ENCODE peak calls at places on chromosome 12, in seven cellular contexts. W, M, O, I, N, Z and G are unnamed samples.

GRCh38 chr12:87196329-87196728 is 832.9 kb downstream of the C12orf50 start:
- DNase-seq in M (no peak), I (no peak), N (no peak), Z (no peak), O (no peak), W (no peak), G (no peak)

GRCh38 chr12:11661491-11662085 is 12.1 kb downstream of the ETV6 start:
- DNase-seq in O (peak), W (no peak), Z (no peak), I (no peak), N (no peak), M (no peak), G (no peak)

GRCh38 chr12:49912846-49913245 is 9.1 kb upstream of the FAIM2 start:
- DNase-seq in O (no peak), W (no peak), I (no peak), N (no peak), M (no peak), Z (no peak), G (no peak)

GRCh38 chr12:71846322-71846940 is 6.9 kb downstream of the TBC1D15 start:
- DNase-seq in I (peak), W (peak), Z (no peak), M (no peak), N (no peak), O (no peak), G (no peak)

GRCh38 chr12:971991-972390 is 19.0 kb upstream of the ERC1 start:
- DNase-seq in N (no peak), O (no peak), W (no peak), M (no peak), I (no peak), Z (no peak), G (no peak)

GRCh38 chr12:87866602-87867292 is 162.5 kb downstream of the C12orf50 start:
- DNase-seq in I (peak), N (no peak), W (peak), O (no peak), M (no peak), Z (no peak), G (no peak)

GRCh38 chr12:2944401-2945047 is 14.7 kb upstream of the TEAD4 start:
- DNase-seq in I (peak), O (peak), N (peak), M (peak), Z (peak), W (peak), G (peak)

GRCh38 chr12:76621582-76622024 is 62.0 kb upstream of the OSBPL8 start:
- DNase-seq in Z (peak), M (peak), W (peak), O (peak), I (peak), N (peak), G (peak)

GRCh38 chr12:42611571-42612257 is 22.2 kb upstream of the PRICKLE1 start:
- DNase-seq in W (no peak), O (no peak), M (no peak), N (no peak), Z (no peak), I (no peak), G (no peak)

GRCh38 chr12:105986779-105987686 is 151.7 kb downstream of the NUAK1 start:
- DNase-seq in I (no peak), Z (no peak), M (no peak), W (no peak), N (no peak), O (no peak), G (no peak)

GRCh38 chr12:62758216-62758615 is 176.7 kb downstream of the PPM1H start:
- DNase-seq in W (no peak), Z (no peak), I (no peak), N (no peak), O (no peak), M (no peak), G (no peak)

GRCh38 chr12:115923851-115924250 is 353.6 kb downstream of the MED13L start:
- DNase-seq in I (no peak), O (no peak), Z (no peak), M (no peak), N (no peak), W (no peak), G (no peak)

GRCh38 chr12:2415568-2415944 is 362.8 kb downstream of the CACNA1C start:
- DNase-seq in I (no peak), N (no peak), W (no peak), O (no peak), Z (no peak), M (no peak), G (peak)

GRCh38 chr12:131101703-131102492 is 148.2 kb downstream of the ADGRD1 start:
- DNase-seq in N (no peak), I (no peak), Z (no peak), W (no peak), O (no peak), M (peak), G (peak)

DNA sequence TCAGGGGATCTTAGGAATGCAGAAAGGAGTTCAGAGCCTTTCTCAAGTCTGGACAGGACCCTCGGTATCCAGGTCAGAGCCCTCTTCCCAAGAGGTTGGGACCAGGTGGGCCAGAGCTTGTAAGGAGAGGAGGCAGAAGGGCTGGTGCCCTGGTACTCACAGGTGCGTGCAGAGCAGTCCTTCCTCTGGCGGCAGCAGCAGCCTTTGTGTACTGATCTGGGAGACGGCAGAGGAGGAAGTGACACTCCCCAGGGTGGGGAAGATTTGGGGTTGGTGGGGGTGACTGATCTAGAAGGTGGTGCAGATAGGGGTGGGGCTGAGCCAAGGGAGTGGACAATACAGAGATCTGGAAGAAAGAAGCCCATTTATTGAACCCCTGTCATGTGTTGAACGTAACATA is at the start of gene ITGB7:
- DNase-seq in Z (peak), W (no peak), I (no peak), N (no peak), M (peak), O (peak), G (no peak)
- TF ChIP-seq POLR2AphosphoS5 in Z (peak), W (no peak), I (no peak), N (no peak), M (peak), O (peak), G (no peak)

GRCh38 chr12:57546438-57547365 is at the start of gene DCTN2:
- DNase-seq in I (peak), N (peak), W (peak), O (peak), M (peak), Z (peak), G (peak)
- TF ChIP-seq POLR2A in I (peak), N (peak), W (peak), O (peak), M (peak), Z (peak), G (no peak)

GRCh38 chr12:6958609-6959375 is 7.6 kb downstream of the PTPN6 start:
- DNase-seq in I (no peak), Z (no peak), W (no peak), N (no peak), M (peak), O (no peak), G (peak)
- TF ChIP-seq POLR2AphosphoS5 in I (no peak), Z (peak), W (no peak), N (no peak), M (peak), O (no peak), G (no peak)

DNA sequence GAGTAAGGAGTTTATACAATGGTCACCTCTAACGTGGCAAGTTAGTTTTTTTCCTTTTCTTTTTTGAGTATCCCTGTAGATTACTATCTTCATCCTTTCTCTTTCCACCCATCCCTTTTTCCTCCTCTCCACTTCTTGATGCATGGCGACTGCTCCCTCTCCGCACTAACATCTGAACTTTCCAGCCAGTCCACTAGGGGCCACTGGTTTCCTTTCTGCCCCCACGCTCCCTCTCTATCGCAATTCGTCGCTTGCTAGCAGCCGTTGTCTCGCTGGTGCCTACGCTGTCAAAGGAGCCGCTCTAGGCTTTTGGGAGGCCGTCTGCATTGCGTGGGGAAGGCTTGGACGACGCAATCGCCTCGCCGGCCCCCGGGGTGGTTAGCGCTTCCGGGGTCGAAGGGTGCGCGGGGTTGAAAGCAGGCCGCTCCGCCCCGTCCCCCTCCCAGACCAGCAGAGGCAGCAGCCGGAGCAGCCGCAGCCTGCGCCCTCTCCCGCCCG is at the start of gene PCBP2:
- DNase-seq in M (peak), W (peak), O (peak), Z (peak), I (peak), N (peak), G (peak)
- TF ChIP-seq POLR2A in M (peak), W (no peak), O (no peak), Z (peak), I (peak), N (peak), G (peak)

GRCh38 chr12:120453977-120454376 is 7.7 kb downstream of the GATC start:
- DNase-seq in I (peak), O (no peak), W (no peak), M (no peak), N (no peak), Z (no peak), G (no peak)

GRCh38 chr12:120445911-120446909 is at the start of the genes GATC and TRIAP1:
- DNase-seq in N (peak), Z (peak), I (peak), W (peak), O (peak), M (peak), G (peak)

GRCh38 chr12:120444676-120445075 is 1.5 kb downstream of the TRIAP1 start:
- DNase-seq in I (no peak), O (no peak), Z (no peak), W (no peak), M (no peak), N (no peak), G (no peak)

GRCh38 chr12:120453060-120453761 is 7.0 kb downstream of the GATC start:
- DNase-seq in Z (no peak), W (no peak), O (no peak), N (no peak), I (no peak), M (no peak), G (no peak)

DNA sequence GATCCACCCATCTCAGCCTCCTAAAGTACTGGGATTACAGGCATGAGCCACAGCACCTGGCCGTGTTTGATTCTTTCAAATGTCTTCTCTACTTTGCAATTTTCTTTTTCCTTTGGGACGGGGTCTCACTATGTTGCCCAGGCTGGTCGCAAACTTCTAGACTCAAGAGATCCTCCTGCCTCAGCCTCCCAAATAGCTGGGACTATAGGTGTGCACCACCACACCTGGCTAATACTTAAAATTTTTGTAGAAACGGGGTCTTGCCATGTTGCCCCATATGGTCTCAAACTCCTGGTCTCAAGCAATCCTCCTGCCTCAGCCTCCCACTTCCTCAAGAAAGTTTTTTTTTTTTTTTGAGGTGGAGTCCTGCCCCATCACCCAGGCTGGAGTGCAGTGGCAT is 1.7 kb downstream of the GATC start:
- DNase-seq in N (no peak), W (no peak), O (no peak), M (no peak), Z (no peak), I (no peak), G (peak)
- TF ChIP-seq POLR2AphosphoS5 in N (no peak), W (no peak), O (no peak), M (no peak), Z (no peak), I (no peak), G (no peak)

GRCh38 chr12:70242695-70243509 is at the start of gene CNOT2:
- DNase-seq in Z (peak), N (peak), O (peak), W (peak), I (peak), M (peak), G (peak)
- TF ChIP-seq POLR2A in Z (peak), N (peak), O (no peak), W (peak), I (peak), M (peak), G (no peak)

DNA sequence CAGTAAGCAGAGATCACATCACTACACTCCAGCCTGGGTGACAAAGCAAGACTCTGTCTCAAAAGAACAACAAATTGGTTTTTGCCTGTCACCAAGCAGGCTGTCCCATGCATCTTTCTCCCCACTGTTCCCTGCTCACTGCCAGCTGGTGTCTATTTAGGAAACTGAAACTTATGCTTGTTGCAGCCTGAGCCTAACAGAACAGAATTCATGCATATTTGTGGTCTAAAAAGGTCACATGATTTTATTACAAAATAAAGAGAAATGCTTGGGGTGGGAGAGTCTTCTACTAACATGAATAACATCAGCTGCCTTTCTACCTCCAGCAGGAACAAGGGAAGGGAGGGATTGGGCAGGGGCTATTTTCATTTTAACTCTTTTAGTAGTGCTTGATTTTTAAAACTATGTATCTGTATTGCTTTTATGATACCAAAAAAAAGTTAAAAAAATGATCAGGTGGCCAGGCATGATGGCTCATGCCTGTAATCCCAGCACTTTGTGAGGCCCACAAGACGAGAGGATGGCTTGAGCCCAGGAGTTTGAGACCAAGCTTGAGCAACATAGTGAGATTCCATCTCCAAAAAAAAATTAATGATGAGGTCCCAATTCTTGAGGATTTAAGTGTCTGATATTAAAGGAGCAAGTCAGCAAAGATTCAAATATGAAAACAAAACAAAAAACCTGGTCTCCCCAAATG is 923 bp downstream of the STAT2 start:
- DNase-seq in M (peak), I (no peak), W (no peak), N (no peak), O (no peak), Z (no peak), G (peak)
- TF ChIP-seq POLR2AphosphoS5 in M (peak), I (no peak), W (no peak), N (peak), O (no peak), Z (no peak), G (peak)

DNA sequence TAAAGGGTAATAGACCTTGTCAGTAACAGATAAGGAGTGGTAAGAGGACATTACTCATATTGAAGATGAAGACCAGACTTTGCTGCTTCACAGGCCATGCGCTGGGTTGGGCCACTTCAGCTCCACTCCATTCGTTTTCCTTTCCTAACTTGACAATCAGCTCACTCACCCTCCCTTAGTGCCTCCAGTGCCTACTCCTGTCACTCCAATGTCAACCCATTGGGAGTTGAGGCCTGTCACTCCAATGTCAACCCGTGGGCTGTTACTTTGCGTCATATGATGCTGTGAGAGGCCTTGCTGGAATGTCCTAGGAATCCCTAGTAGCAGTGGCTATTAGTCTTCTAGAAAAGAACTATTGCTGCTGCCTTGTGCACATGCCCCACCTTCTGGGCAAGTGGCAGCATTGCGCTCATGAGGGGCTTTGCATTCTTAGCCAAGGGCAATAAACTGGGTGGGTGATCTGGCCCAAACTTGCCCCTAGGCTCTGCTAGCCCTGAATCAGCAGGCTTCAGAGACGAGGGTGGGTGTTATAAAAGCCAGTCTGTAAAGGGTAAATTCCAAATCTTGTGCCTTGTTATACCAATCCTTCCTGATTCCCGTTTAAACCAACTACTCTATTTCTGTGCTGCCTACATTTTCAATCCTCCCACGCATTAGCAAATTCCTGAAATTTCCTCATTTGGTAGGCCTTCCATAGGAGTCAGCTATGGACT is 36.1 kb downstream of the BAZ2A start:
- DNase-seq in Z (peak), N (peak), O (peak), W (peak), I (peak), M (peak), G (peak)
- TF ChIP-seq POLR2A in Z (no peak), N (no peak), O (no peak), W (no peak), I (no peak), M (no peak), G (no peak)

GRCh38 chr12:124740691-124741137 is 123.0 kb downstream of the SCARB1 start:
- DNase-seq in M (peak), N (no peak), I (peak), O (peak), W (peak), Z (no peak), G (peak)
- TF ChIP-seq POLR2AphosphoS5 in M (no peak), N (no peak), I (no peak), O (peak), W (peak), Z (no peak), G (peak)

DNA sequence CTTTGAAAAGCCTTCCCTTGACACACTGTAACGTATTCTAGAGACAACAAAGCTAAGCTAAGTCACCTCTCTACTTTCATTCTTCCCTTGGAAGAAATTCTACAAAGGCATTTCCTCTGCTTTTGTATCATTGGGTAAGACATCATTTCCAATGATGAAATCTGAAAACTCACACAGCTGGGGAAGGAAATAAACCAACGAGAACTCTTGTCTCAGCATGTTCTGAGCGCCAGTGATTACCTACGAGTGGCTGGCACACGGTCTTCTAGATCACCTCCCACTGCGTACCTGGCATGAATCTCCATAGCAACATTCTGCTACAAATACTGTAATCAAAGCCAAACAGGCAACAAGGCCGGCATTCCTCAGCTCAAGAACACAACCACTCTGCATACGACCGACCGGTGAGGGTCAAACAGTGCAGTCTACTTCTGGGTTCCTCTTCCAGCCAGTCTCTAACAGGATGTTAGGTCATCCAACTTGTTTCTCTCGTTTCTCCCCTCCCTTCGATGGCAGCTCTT is 7.6 kb downstream of the VPS37B start:
- DNase-seq in W (peak), I (peak), O (peak), M (peak), N (peak), Z (no peak), G (no peak)
- TF ChIP-seq POLR2A in W (no peak), I (no peak), O (peak), M (peak), N (peak), Z (no peak), G (no peak)